ENCODE peak calls at places on chromosomes 2 and 18, in five cellular contexts. One of them, this sample, is unnamed.

GRCh38 chr18:9683418-9684396 is 24.4 kb upstream of the RAB31 start:
- DNase-seq in tibial nerve: peak
- DNase-seq in testis: peak
- DNase-seq in breast epithelium: no peak
- DNase-seq in HCT116: peak
- DNase-seq in this sample: peak

GRCh38 chr18:3649135-3649558 is 199.2 kb downstream of the TGIF1 start:
- DNase-seq in testis: no peak
- DNase-seq in breast epithelium: no peak
- DNase-seq in tibial nerve: no peak
- DNase-seq in HCT116: no peak
- DNase-seq in this sample: no peak

GRCh38 chr18:59783138-59783537 is 85.9 kb upstream of the CCBE1 start:
- DNase-seq in HCT116: peak
- DNase-seq in breast epithelium: no peak
- DNase-seq in tibial nerve: peak
- DNase-seq in testis: peak
- DNase-seq in this sample: peak

GRCh38 chr2:75476778-75477177 is 84.0 kb downstream of the EVA1A start:
- DNase-seq in tibial nerve: no peak
- DNase-seq in breast epithelium: no peak
- DNase-seq in HCT116: no peak
- DNase-seq in testis: no peak
- DNase-seq in this sample: no peak

GRCh38 chr2:86744152-86744551 is 24.1 kb downstream of the RMND5A start:
- DNase-seq in HCT116: no peak
- DNase-seq in testis: no peak
- DNase-seq in breast epithelium: no peak
- DNase-seq in tibial nerve: no peak
- DNase-seq in this sample: no peak

GRCh38 chr2:88061295-88061694 is 5.7 kb upstream of the KRCC1 start:
- DNase-seq in testis: no peak
- DNase-seq in HCT116: no peak
- DNase-seq in breast epithelium: no peak
- DNase-seq in tibial nerve: no peak
- DNase-seq in this sample: no peak

GRCh38 chr2:118750959-118751565 is 96.4 kb downstream of the EN1 start:
- DNase-seq in breast epithelium: no peak
- DNase-seq in tibial nerve: no peak
- DNase-seq in testis: no peak
- DNase-seq in HCT116: no peak
- DNase-seq in this sample: peak

GRCh38 chr2:30359644-30360167 is 87.3 kb upstream of the LCLAT1 start:
- DNase-seq in testis: peak
- DNase-seq in tibial nerve: no peak
- DNase-seq in breast epithelium: no peak
- DNase-seq in HCT116: no peak
- DNase-seq in this sample: peak

GRCh38 chr2:128420131-128420530 is 101.5 kb upstream of the HS6ST1 start:
- DNase-seq in HCT116: no peak
- DNase-seq in tibial nerve: no peak
- DNase-seq in testis: peak
- DNase-seq in breast epithelium: no peak
- DNase-seq in this sample: peak

GRCh38 chr2:220144411-220144810 is 517.0 kb downstream of the SLC4A3 start:
- DNase-seq in breast epithelium: no peak
- DNase-seq in HCT116: no peak
- DNase-seq in tibial nerve: no peak
- DNase-seq in testis: no peak
- DNase-seq in this sample: no peak

GRCh38 chr2:179703702-179704101 is 157.7 kb downstream of the ZNF385B start:
- DNase-seq in HCT116: no peak
- DNase-seq in breast epithelium: no peak
- DNase-seq in testis: no peak
- DNase-seq in tibial nerve: no peak
- DNase-seq in this sample: no peak

GRCh38 chr2:135063210-135063609 is 11.1 kb downstream of the RAB3GAP1 start:
- DNase-seq in HCT116: no peak
- DNase-seq in tibial nerve: no peak
- DNase-seq in testis: no peak
- DNase-seq in breast epithelium: no peak
- DNase-seq in this sample: no peak

GRCh38 chr2:30266051-30266621 is 34.8 kb downstream of the LBH start:
- DNase-seq in tibial nerve: no peak
- DNase-seq in HCT116: no peak
- DNase-seq in breast epithelium: no peak
- DNase-seq in testis: no peak
- DNase-seq in this sample: no peak

GRCh38 chr2:86038291-86039081 is 67.2 kb downstream of the POLR1A start:
- DNase-seq in HCT116: no peak
- DNase-seq in tibial nerve: peak
- DNase-seq in testis: no peak
- DNase-seq in breast epithelium: no peak
- DNase-seq in this sample: no peak

GRCh38 chr2:80281083-80281482 is 23.5 kb downstream of the LRRTM1 start:
- DNase-seq in tibial nerve: no peak
- DNase-seq in testis: no peak
- DNase-seq in breast epithelium: no peak
- DNase-seq in HCT116: no peak
- DNase-seq in this sample: no peak

GRCh38 chr2:34373586-34374233 is 774.6 kb upstream of the FAM98A start:
- DNase-seq in testis: no peak
- DNase-seq in HCT116: no peak
- DNase-seq in tibial nerve: no peak
- DNase-seq in breast epithelium: no peak
- DNase-seq in this sample: no peak

GRCh38 chr2:108575132-108575966 is 41.1 kb downstream of the LIMS1 start:
- DNase-seq in tibial nerve: no peak
- DNase-seq in HCT116: no peak
- DNase-seq in testis: no peak
- DNase-seq in breast epithelium: no peak
- DNase-seq in this sample: no peak

GRCh38 chr2:194730266-194730665 is 926.8 kb upstream of the SLC39A10 start:
- DNase-seq in testis: no peak
- DNase-seq in breast epithelium: no peak
- DNase-seq in HCT116: no peak
- DNase-seq in tibial nerve: no peak
- DNase-seq in this sample: no peak

GRCh38 chr18:40357536-40357935 is 1597.5 kb upstream of the PIK3C3 start:
- DNase-seq in breast epithelium: no peak
- DNase-seq in testis: no peak
- DNase-seq in tibial nerve: no peak
- DNase-seq in HCT116: no peak
- DNase-seq in this sample: no peak

GRCh38 chr18:74451148-74451547 is 6.0 kb downstream of the DIPK1C start:
- DNase-seq in tibial nerve: no peak
- DNase-seq in HCT116: no peak
- DNase-seq in breast epithelium: no peak
- DNase-seq in testis: no peak
- DNase-seq in this sample: no peak

GRCh38 chr2:241492174-241492565 is 16.2 kb downstream of the STK25 start:
- DNase-seq in HCT116: no peak
- DNase-seq in tibial nerve: no peak
- DNase-seq in breast epithelium: no peak
- DNase-seq in testis: no peak
- DNase-seq in this sample: no peak

GRCh38 chr2:227610123-227610522 is 4.5 kb downstream of the SCYGR3 start:
- DNase-seq in breast epithelium: no peak
- DNase-seq in tibial nerve: no peak
- DNase-seq in testis: no peak
- DNase-seq in HCT116: no peak
- DNase-seq in this sample: no peak

GRCh38 chr2:159497256-159497655 is 119.1 kb downstream of the BAZ2B start:
- DNase-seq in testis: no peak
- DNase-seq in HCT116: peak
- DNase-seq in tibial nerve: peak
- DNase-seq in breast epithelium: no peak
- DNase-seq in this sample: no peak

GRCh38 chr2:104750061-104750460 is 103.9 kb upstream of the POU3F3 start:
- DNase-seq in tibial nerve: no peak
- DNase-seq in testis: no peak
- DNase-seq in breast epithelium: no peak
- DNase-seq in HCT116: no peak
- DNase-seq in this sample: no peak

GRCh38 chr2:57598552-57598951 is 448.1 kb upstream of the VRK2 start:
- DNase-seq in tibial nerve: no peak
- DNase-seq in HCT116: no peak
- DNase-seq in breast epithelium: no peak
- DNase-seq in testis: no peak
- DNase-seq in this sample: no peak

DNA sequence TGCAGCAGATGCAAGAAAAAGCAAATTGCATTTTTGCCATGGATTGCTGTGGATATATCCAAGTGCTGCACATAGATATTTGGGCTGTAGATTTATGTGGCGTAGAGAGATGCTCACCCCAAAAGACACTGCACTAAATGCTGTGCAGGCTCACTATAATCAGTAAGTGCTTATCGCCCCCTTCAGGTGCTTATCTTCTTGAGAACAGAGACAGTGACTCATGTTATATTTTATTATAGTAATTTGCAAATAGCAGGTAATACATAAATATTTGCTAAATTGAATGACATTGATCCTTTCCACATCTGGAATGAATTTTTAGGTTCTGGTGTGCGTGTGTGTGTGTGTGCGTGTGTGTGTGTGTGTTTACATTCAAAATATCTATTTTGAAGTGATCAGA is 36.8 kb upstream of the PLEKHM3 start:
- DNase-seq in testis: no peak
- DNase-seq in breast epithelium: no peak
- DNase-seq in HCT116: peak
- DNase-seq in tibial nerve: peak
- DNase-seq in this sample: no peak
- TF ChIP-seq CTCF in testis: no peak
- TF ChIP-seq CTCF in breast epithelium: no peak
- TF ChIP-seq CTCF in HCT116: peak
- TF ChIP-seq CTCF in tibial nerve: no peak
- TF ChIP-seq CTCF in this sample: peak

GRCh38 chr18:51030537-51031258 is 685 bp downstream of the SMAD4 start:
- DNase-seq in breast epithelium: peak
- DNase-seq in tibial nerve: peak
- DNase-seq in HCT116: no peak
- DNase-seq in testis: peak
- DNase-seq in this sample: peak

GRCh38 chr18:51029378-51029693 is 677 bp upstream of the SMAD4 start:
- DNase-seq in HCT116: no peak
- DNase-seq in tibial nerve: no peak
- DNase-seq in testis: peak
- DNase-seq in breast epithelium: no peak
- DNase-seq in this sample: no peak

GRCh38 chr18:51025512-51025911 is 4.5 kb upstream of the SMAD4 start:
- DNase-seq in tibial nerve: no peak
- DNase-seq in HCT116: no peak
- DNase-seq in breast epithelium: no peak
- DNase-seq in testis: no peak
- DNase-seq in this sample: no peak

GRCh38 chr18:51029694-51030536 is at the start of gene SMAD4:
- DNase-seq in HCT116: peak
- DNase-seq in breast epithelium: peak
- DNase-seq in tibial nerve: peak
- DNase-seq in testis: peak
- DNase-seq in this sample: peak

DNA sequence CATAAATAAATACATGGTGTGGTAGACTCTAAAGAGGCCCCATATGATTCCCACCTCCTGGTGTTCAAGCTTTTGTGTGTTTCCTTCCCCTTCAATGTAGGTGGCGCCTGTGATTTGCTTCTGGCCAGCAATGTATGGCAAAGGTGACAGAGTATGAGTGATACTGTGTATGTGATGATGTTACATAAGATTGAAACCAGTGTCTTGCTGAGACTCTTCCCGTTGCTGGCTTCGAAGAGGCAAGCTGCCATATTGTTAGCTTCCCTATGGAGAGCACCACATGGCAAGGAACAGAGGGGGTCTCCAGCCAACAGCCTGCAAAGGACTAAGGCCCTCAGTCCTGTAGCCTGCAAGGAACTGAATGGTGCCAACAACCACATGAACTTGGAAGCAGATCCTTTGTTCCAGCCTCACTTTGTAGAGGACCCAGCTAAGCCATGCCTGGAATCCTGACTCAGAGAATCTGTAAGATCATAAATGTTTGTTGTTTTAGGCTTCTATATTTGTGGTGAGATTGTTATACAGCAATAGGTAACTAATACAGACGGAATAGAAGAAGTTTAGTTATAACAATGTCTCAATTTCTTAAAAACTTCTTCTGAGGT is 1.7 kb upstream of the SMAD4 start:
- DNase-seq in breast epithelium: no peak
- DNase-seq in HCT116: peak
- DNase-seq in testis: no peak
- DNase-seq in tibial nerve: no peak
- DNase-seq in this sample: no peak
- TF ChIP-seq POLR2A in breast epithelium: no peak
- TF ChIP-seq POLR2A in HCT116: no peak
- TF ChIP-seq POLR2A in testis: no peak
- TF ChIP-seq POLR2A in tibial nerve: no peak
- TF ChIP-seq POLR2A in this sample: no peak

DNA sequence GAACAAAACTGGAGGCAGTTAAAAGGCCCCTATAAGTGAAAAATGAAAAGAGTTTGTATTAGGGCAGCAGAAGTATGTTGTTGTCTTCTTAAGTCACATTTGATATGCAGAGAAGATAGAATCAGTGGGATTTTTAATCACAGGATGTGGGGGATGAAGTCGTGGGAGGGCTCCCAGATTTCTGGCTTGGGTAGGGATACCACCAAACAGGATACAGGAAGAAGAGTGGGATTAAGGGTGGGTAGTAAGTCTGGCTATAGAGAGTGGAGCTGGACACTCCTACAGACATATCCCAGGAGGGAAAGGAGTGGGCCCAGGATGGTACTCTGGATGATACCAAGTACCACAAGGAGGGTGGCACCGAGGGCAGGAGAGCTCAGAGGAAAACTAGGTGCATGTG is 99.3 kb downstream of the GAREM1 start:
- DNase-seq in tibial nerve: no peak
- DNase-seq in HCT116: no peak
- DNase-seq in testis: no peak
- DNase-seq in breast epithelium: no peak
- DNase-seq in this sample: no peak
- H3K27ac ChIP-seq in tibial nerve: peak
- H3K27ac ChIP-seq in HCT116: peak
- H3K27ac ChIP-seq in testis: no peak
- H3K27ac ChIP-seq in breast epithelium: peak
- H3K27ac ChIP-seq in this sample: peak

GRCh38 chr2:240168546-240169361 is 28.3 kb upstream of the OTOS start:
- DNase-seq in tibial nerve: no peak
- DNase-seq in testis: no peak
- DNase-seq in breast epithelium: no peak
- DNase-seq in HCT116: no peak
- DNase-seq in this sample: no peak

GRCh38 chr2:240172071-240172895 is 31.8 kb upstream of the OTOS start:
- DNase-seq in HCT116: no peak
- DNase-seq in tibial nerve: no peak
- DNase-seq in breast epithelium: no peak
- DNase-seq in testis: no peak
- DNase-seq in this sample: no peak

GRCh38 chr2:240170883-240171282 is 30.4 kb upstream of the OTOS start:
- DNase-seq in HCT116: no peak
- DNase-seq in tibial nerve: no peak
- DNase-seq in breast epithelium: no peak
- DNase-seq in testis: no peak
- DNase-seq in this sample: no peak

GRCh38 chr2:240169486-240170353 is 29.3 kb upstream of the OTOS start:
- DNase-seq in breast epithelium: no peak
- DNase-seq in HCT116: no peak
- DNase-seq in testis: no peak
- DNase-seq in tibial nerve: no peak
- DNase-seq in this sample: no peak

GRCh38 chr2:240170354-240170735 is 29.9 kb upstream of the OTOS start:
- DNase-seq in HCT116: no peak
- DNase-seq in testis: no peak
- DNase-seq in breast epithelium: no peak
- DNase-seq in tibial nerve: no peak
- DNase-seq in this sample: no peak
- TF ChIP-seq CTCF in HCT116: no peak
- TF ChIP-seq CTCF in testis: no peak
- TF ChIP-seq CTCF in breast epithelium: no peak
- TF ChIP-seq CTCF in tibial nerve: no peak
- TF ChIP-seq CTCF in this sample: no peak